ENCODE peak calls at places on chromosomes 4 and X, in nine cellular contexts. U, X, O, R, I, G, F, K and L are unnamed samples.

GRCh38 chr4:69750346-69750745 is 10.1 kb downstream of the SULT1B1 start:
- DNase-seq in U (no peak), O (peak; percentile 61), G (no peak), R (no peak), I (peak; percentile 52), K (no peak), F (no peak), X (no peak), L (peak; percentile 75)

GRCh38 chrX:26649534-26649933 is 433.6 kb downstream of the MAGEB5 start:
- DNase-seq in R (no peak), G (no peak), U (no peak), K (peak; percentile 7), I (peak; percentile 22), F (no peak), X (no peak), O (peak; percentile 11), L (peak; percentile 25)

GRCh38 chrX:48890296-48890925 is 7.2 kb downstream of the TIMM17B start:
- DNase-seq in K (no peak), U (peak; percentile 78), R (no peak), I (no peak), F (no peak), G (no peak), X (no peak), O (no peak), L (no peak)

GRCh38 chr4:1796486-1797204 is 3.6 kb downstream of the FGFR3 start:
- DNase-seq in K (no peak), I (no peak), F (no peak), X (no peak), O (no peak), U (no peak), G (no peak), R (no peak), L (no peak)

GRCh38 chrX:41733939-41734338 is 10.0 kb downstream of the GPR82 start:
- DNase-seq in R (no peak), F (no peak), O (no peak), X (no peak), K (no peak), U (no peak), I (no peak), G (no peak), L (peak; percentile 1)

GRCh38 chrX:110531873-110532272 is 173.2 kb downstream of the RTL9 start:
- DNase-seq in O (peak; percentile 50), U (no peak), F (no peak), I (peak; percentile 82), G (no peak), X (no peak), K (no peak), R (no peak), L (no peak)

GRCh38 chr4:128663325-128663724 is 146.2 kb upstream of the JADE1 start:
- DNase-seq in K (no peak), U (no peak), O (no peak), I (no peak), R (no peak), G (no peak), F (no peak), X (no peak), L (no peak)

GRCh38 chr4:169116270-169116901 is 106.3 kb upstream of the CBR4 start:
- DNase-seq in I (peak; percentile 48), F (no peak), K (peak; percentile 27), X (no peak), G (no peak), U (peak; percentile 67), O (peak; percentile 60), R (no peak), L (peak; percentile 59)

GRCh38 chr4:107806196-107806595 is 18.5 kb upstream of the SGMS2 start:
- DNase-seq in I (no peak), K (no peak), R (no peak), F (no peak), O (peak; percentile 35), X (no peak), G (no peak), U (no peak), L (no peak)

GRCh38 chr4:2478220-2478619 is 9.3 kb downstream of the RNF4 start:
- DNase-seq in F (no peak), G (no peak), O (no peak), U (peak; percentile 48), R (no peak), X (no peak), I (no peak), K (no peak), L (no peak)

GRCh38 chrX:39000802-39001201 is 199.5 kb downstream of the MID1IP1 start:
- DNase-seq in K (no peak), R (no peak), U (no peak), F (no peak), G (no peak), O (peak; percentile 39), I (peak; percentile 54), X (no peak), L (peak; percentile 10)

GRCh38 chrX:107674480-107675364 is 46.4 kb downstream of the PRPS1 start:
- DNase-seq in U (peak; percentile 86), X (peak; percentile 69), I (peak; percentile 95), O (peak; percentile 32), F (no peak), K (peak; percentile 86), R (peak; percentile 42), G (peak; percentile 75), L (peak; percentile 50)

GRCh38 chrX:41491267-41492004 is 44.3 kb downstream of the NYX start:
- DNase-seq in K (peak; percentile 90), X (no peak), G (no peak), I (peak; percentile 95), O (peak; percentile 84), R (no peak), F (peak; percentile 67), U (no peak), L (peak; percentile 90)

GRCh38 chr4:15729910-15730533 is 27.2 kb downstream of the BST1 start:
- DNase-seq in K (peak; percentile 51), O (peak; percentile 67), X (no peak), U (no peak), F (no peak), R (no peak), I (peak; percentile 54), G (no peak), L (peak; percentile 51)

GRCh38 chrX:147838465-147839131 is 73.1 kb upstream of the FMR1 start:
- DNase-seq in G (no peak), O (no peak), X (no peak), U (no peak), I (peak; percentile 10), R (no peak), K (no peak), F (no peak), L (peak; percentile 13)

GRCh38 chr4:87216469-87216868 is 3.9 kb downstream of the KLHL8 start:
- DNase-seq in O (no peak), X (no peak), U (no peak), R (no peak), I (no peak), G (no peak), K (no peak), F (no peak), L (peak; percentile 20)
- H3K4me3 ChIP-seq in O (no peak overlapping the region), X (no peak overlapping the region), U (no peak overlapping the region), R (no peak overlapping the region), I (no peak overlapping the region), G (no peak overlapping the region), K (no peak overlapping the region), F (no peak overlapping the region), L (no peak overlapping the region)

GRCh38 chrX:105191878-105192277 is 28.6 kb downstream of the TEX13A start:
- DNase-seq in U (no peak), I (peak; percentile 23), K (peak; percentile 5), O (no peak), X (no peak), G (no peak), F (no peak), R (no peak), L (peak; percentile 38)
- TF ChIP-seq CTCF in U (no peak), I (peak; percentile 64), K (peak; percentile 67), O (peak; percentile 46), X (no peak), G (no peak), F (peak; percentile 51), R (no peak), L (peak; percentile 67)

GRCh38 chr4:80197601-80198444 is 520 bp downstream of the PRDM8 start:
- DNase-seq in K (no peak), F (no peak), G (no peak), X (peak; percentile 64), R (no peak), U (peak; percentile 62), O (no peak), I (no peak), L (peak; percentile 35)

GRCh38 chr4:80197132-80197573 is at the start of gene PRDM8:
- DNase-seq in U (peak; percentile 78), R (no peak), O (no peak), K (no peak), F (no peak), I (no peak), G (no peak), X (no peak), L (peak; percentile 19)

GRCh38 chr4:80201326-80202151 is 4.2 kb downstream of the PRDM8 start:
- DNase-seq in I (peak; percentile 55), G (peak; percentile 58), U (peak; percentile 59), K (peak; percentile 56), F (no peak), R (no peak), O (peak; percentile 49), X (no peak), L (peak; percentile 46)

GRCh38 chr4:80199947-80200346 is 2.6 kb downstream of the PRDM8 start:
- DNase-seq in U (no peak), K (no peak), F (no peak), X (no peak), R (no peak), G (no peak), I (no peak), O (no peak), L (no peak)

DNA sequence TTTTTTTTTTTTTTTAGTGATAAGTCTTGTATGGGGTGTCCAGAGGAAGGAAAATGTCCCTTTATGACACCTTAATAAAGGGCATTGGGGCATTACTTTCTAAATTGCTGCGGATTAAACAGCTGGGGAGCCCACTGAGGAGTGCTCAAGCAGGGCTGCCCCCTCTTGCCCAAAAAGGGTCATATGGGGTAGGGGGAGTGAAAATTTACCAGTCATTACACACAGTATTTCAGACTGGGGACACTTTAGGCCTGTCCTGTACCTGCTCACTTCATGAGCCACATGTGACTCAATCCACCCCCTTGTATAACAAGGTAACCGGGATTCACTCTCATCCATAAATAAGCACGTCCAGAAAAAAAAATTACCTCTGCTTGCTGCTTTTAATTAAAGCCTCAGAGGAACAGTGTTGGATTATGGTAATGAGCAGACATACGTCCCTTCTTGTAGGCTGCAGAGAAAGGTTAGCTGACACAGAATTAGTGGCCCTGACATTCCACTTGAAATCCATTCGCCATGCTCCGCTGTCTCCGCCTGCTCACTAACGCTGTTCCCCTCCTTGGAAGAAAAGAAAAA is 1.8 kb downstream of the PRDM8 start:
- DNase-seq in X (no peak), G (no peak), I (no peak), K (no peak), F (no peak), O (no peak), R (no peak), U (no peak), L (no peak)
- H3K4me3 ChIP-seq in X (no peak overlapping the region), G (no peak overlapping the region), I (no peak overlapping the region), K (peak overlapping the region; percentile 16), F (no peak overlapping the region), O (no peak overlapping the region), R (no peak overlapping the region), U (no peak overlapping the region), L (no peak overlapping the region)

DNA sequence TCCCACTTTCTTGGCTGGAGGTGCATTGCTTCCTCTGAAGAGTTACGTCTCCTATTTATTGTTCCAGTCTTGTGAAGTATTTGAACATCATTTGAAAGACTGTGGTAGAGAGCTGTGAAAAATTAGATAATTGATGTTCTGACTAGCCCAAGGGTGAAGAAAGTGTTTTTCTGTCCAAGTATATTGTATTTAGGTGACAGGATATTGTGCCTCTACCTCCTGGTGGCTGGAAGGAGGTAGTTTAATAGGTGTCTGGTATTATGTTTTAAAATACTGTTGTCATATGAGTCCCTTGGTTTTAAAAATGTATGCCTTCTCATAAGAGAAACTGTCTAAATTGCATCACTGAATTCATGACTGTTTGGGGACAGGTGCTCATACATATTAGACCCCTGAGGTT is 226.0 kb downstream of the SPRY1 start:
- DNase-seq in U (no peak), R (no peak), K (no peak), I (no peak), X (no peak), O (no peak), F (no peak), G (no peak), L (no peak)
- TF ChIP-seq CTCF in U (no peak), R (no peak), K (no peak), I (no peak), X (no peak), O (no peak), F (no peak), G (no peak), L (no peak)